ENCODE peak calls at places on chromosomes 12 and 14, in eight cellular contexts. L is BJ; S is tibial artery; G is AG09309; O is CD8-positive, alpha-beta T cell; P is kidney epithelial cell; I is Caco-2; T is AG04450. J is an unnamed sample.

GRCh38 chr14:55780156-55780946 is 200.3 kb downstream of the KTN1 start:
- DNase-seq in S (peak), L (peak), I (no peak), O (no peak), G (peak), P (peak), T (no peak), J (peak)

GRCh38 chr12:52307836-52308806 is 13.1 kb downstream of the KRT83 start:
- DNase-seq in O (peak), S (peak), I (peak), G (no peak), P (no peak), T (no peak), L (no peak), J (peak)

GRCh38 chr12:51383281-51383905 is 7.8 kb downstream of the GALNT6 start:
- DNase-seq in O (no peak), P (no peak), S (no peak), G (no peak), T (no peak), L (no peak), I (no peak), J (no peak)

GRCh38 chr12:22728989-22729388 is 104.0 kb downstream of the ETNK1 start:
- DNase-seq in I (no peak), O (no peak), S (no peak), T (no peak), P (no peak), G (no peak), L (no peak), J (no peak)

GRCh38 chr12:132583311-132583710 is 27.1 kb downstream of the LRCOL1 start:
- DNase-seq in T (no peak), G (no peak), L (no peak), O (no peak), S (no peak), P (no peak), I (no peak), J (no peak)

GRCh38 chr12:124326104-124326503 is 31.2 kb downstream of the RFLNA start:
- DNase-seq in T (no peak), S (no peak), P (no peak), O (no peak), I (no peak), L (no peak), G (no peak), J (no peak)

GRCh38 chr14:57866199-57866755 is 385 bp upstream of the SLC35F4 start:
- DNase-seq in L (no peak), P (no peak), O (no peak), I (no peak), G (no peak), T (no peak), S (no peak), J (no peak)

GRCh38 chr14:96585672-96586013 is 83.5 kb downstream of the PAPOLA start:
- DNase-seq in G (no peak), S (no peak), I (no peak), L (no peak), O (no peak), P (no peak), T (no peak), J (no peak)

GRCh38 chr14:22476005-22476751 is 112.8 kb downstream of the DAD1 start:
- DNase-seq in I (no peak), P (no peak), G (no peak), S (no peak), O (no peak), L (no peak), T (no peak), J (no peak)

GRCh38 chr14:50792058-50792477 is 38.9 kb downstream of the NIN start:
- DNase-seq in L (no peak), I (no peak), O (no peak), T (no peak), P (no peak), S (no peak), G (no peak), J (no peak)

GRCh38 chr12:121181181-121181580 is 28.7 kb upstream of the P2RX4 start:
- DNase-seq in S (no peak), I (no peak), L (no peak), T (no peak), P (no peak), G (no peak), O (no peak), J (peak)

GRCh38 chr12:6548556-6549378 is 7.1 kb downstream of the IFFO1 start:
- DNase-seq in P (no peak), L (no peak), T (no peak), S (no peak), O (no peak), I (peak), G (peak), J (peak)

GRCh38 chr14:60003991-60004390 is 84.0 kb downstream of the LRRC9 start:
- DNase-seq in G (no peak), S (no peak), P (no peak), T (no peak), I (no peak), O (no peak), L (no peak), J (no peak)

GRCh38 chr12:99224237-99224636 is 423.3 kb upstream of the GARIN6 start:
- DNase-seq in P (no peak), G (no peak), T (no peak), L (no peak), O (no peak), I (no peak), S (no peak), J (no peak)

GRCh38 chr12:11973396-11973795 is 97.3 kb upstream of the BCL2L14 start:
- DNase-seq in G (no peak), P (no peak), L (no peak), I (no peak), O (no peak), T (no peak), S (no peak), J (no peak)

GRCh38 chr12:64797156-64797555 is 27.3 kb upstream of the TBC1D30 start:
- DNase-seq in P (no peak), G (no peak), L (no peak), O (no peak), I (no peak), T (no peak), S (no peak), J (no peak)

GRCh38 chr12:17076335-17076734 is 470.4 kb upstream of the LMO3 start:
- DNase-seq in G (no peak), S (no peak), O (no peak), L (no peak), I (no peak), P (no peak), T (no peak), J (no peak)

GRCh38 chr14:103207404-103208072 is 84.3 kb downstream of the TNFAIP2 start:
- DNase-seq in L (no peak), O (no peak), T (no peak), I (no peak), P (no peak), S (no peak), G (no peak), J (peak)

GRCh38 chr12:69115955-69116354 is 123.4 kb upstream of the CPSF6 start:
- DNase-seq in I (no peak), O (no peak), P (no peak), L (no peak), G (no peak), S (no peak), T (no peak), J (no peak)

GRCh38 chr12:115313929-115314328 is 630.0 kb upstream of the TBX3 start:
- DNase-seq in P (peak), S (no peak), L (no peak), G (no peak), I (peak), T (peak), O (no peak), J (peak)

GRCh38 chr14:77965050-77965449 is 165.1 kb downstream of the ADCK1 start:
- DNase-seq in S (no peak), G (no peak), P (no peak), T (no peak), I (no peak), O (no peak), L (no peak), J (no peak)

GRCh38 chr14:77965919-77966435 is 166.1 kb downstream of the ADCK1 start:
- DNase-seq in G (no peak), I (no peak), T (no peak), L (no peak), P (peak), S (no peak), O (no peak), J (peak)

GRCh38 chr14:77962731-77963520 is 163.0 kb downstream of the ADCK1 start:
- DNase-seq in I (no peak), O (no peak), L (no peak), P (no peak), T (no peak), G (no peak), S (no peak), J (peak)

GRCh38 chr14:77967110-77967509 is 167.2 kb downstream of the ADCK1 start:
- DNase-seq in S (no peak), O (no peak), G (no peak), L (no peak), I (no peak), P (no peak), T (no peak), J (no peak)

DNA sequence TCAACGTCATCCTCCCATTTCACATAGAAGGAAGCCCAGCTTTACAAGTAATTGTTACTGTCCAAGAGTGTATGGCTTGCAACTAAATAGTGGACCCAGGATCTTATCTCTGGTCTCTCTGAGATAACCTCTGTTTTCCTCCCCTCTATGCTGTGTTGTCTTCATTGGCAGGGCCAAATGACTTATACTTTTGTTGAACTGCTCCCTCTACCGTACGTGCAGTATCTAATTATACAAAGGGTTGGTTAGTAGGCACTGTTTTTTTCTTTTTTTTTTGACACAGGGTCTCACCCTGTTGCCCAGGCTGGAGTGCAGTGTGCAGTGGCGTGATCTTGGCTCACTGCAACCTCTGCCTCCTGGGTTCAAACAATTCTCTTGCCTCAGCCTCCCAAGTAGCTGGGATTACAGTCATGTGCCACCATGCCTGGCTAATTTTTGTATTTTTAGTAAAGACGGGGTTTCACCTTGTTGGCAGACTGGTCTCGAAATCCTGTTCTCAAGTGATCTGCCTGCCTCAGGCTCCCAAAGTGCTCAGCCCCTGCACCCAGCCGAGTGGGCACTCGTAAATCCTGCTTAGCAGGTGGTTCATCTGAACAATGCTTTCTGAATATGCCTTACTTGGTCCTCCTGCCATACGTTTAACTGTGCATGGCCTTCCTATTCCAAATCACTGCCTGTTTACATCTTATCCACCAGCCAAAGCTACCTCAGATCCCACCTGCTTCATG is 162.1 kb downstream of the ADCK1 start:
- DNase-seq in L (no peak), O (no peak), S (no peak), G (no peak), P (no peak), I (no peak), T (no peak), J (no peak)
- TF ChIP-seq CTCF in L (no peak), O (no peak), S (no peak), G (no peak), P (no peak), I (no peak), T (no peak), J (no peak)

GRCh38 chr14:104584557-104584956 is 5.0 kb downstream of the C14orf180 start:
- DNase-seq in L (no peak), S (no peak), O (no peak), G (no peak), I (no peak), P (no peak), T (no peak), J (no peak)

GRCh38 chr14:104582649-104583048 is 3.1 kb downstream of the C14orf180 start:
- DNase-seq in I (peak), T (no peak), P (no peak), O (no peak), L (no peak), G (no peak), S (peak), J (no peak)

GRCh38 chr14:104582005-104582404 is 2.4 kb downstream of the C14orf180 start:
- DNase-seq in L (no peak), I (no peak), S (peak), O (no peak), G (no peak), P (no peak), T (no peak), J (no peak)

GRCh38 chr14:104581521-104581920 is 2.0 kb downstream of the C14orf180 start:
- DNase-seq in O (no peak), L (no peak), P (no peak), S (no peak), G (no peak), T (no peak), I (no peak), J (no peak)

DNA sequence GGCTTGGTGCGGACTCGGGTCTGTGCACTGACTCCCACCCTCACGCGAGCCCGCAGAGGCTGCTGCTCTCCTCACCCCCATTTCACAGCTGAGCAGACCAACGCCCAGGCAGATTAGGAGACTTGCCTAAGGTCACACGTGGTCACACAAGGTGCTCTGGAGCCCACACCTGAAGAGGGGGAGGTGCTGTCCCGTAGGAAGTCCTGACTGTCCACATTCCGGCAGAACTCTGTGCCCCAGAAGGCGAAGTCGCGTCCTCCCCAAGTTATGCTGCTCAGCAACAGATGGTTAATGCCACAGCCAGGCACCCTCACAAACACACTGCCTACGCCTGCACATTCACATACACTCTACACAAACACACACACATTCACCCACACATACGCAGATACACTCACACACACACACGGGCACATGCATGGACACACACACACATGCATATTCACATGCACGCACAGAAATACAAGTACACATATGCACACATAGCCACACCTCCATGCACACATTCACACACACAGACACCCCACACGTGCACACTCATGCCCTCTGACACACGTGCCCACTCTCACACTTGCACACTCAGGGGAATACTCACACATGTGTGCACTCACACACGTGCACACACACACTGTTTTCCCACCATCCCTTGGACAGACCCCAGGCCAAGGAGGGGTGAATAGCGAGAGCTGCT is 4.0 kb downstream of the C14orf180 start:
- DNase-seq in S (no peak), G (no peak), O (no peak), P (no peak), L (no peak), I (peak), T (no peak), J (no peak)
- H3K4me3 ChIP-seq in S (no peak), G (no peak), O (no peak), P (no peak), L (no peak), I (no peak), T (no peak), J (no peak)

DNA sequence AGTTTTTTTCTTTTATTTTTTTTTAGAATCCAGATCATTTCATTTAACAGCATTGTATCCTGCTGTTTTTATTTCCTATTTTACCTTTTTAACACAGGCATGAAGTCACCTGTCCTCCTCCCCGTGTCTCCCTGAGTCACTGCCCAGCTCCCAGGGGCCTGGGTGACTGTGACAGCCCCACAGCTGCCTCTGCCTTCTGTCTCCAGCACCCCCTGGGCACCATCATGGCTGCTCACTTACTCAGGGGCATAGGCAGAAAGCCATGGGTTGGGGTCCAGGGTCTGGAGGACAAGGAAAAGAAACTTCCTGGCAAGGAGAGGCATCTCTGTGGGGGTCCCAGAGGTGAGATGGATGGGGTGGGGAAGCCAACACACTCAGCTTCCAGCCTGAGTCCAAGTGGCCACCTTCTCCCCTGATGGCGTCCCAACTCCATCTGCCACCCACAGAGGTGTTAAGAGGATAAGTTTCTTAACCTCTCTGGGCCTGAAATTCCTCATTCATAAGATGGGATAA is 25.3 kb downstream of the TMEM63C start:
- DNase-seq in O (no peak), S (no peak), I (no peak), L (no peak), P (no peak), G (no peak), T (no peak), J (no peak)
- TF ChIP-seq CTCF in O (no peak), S (no peak), I (no peak), L (no peak), P (no peak), G (no peak), T (no peak), J (no peak)

DNA sequence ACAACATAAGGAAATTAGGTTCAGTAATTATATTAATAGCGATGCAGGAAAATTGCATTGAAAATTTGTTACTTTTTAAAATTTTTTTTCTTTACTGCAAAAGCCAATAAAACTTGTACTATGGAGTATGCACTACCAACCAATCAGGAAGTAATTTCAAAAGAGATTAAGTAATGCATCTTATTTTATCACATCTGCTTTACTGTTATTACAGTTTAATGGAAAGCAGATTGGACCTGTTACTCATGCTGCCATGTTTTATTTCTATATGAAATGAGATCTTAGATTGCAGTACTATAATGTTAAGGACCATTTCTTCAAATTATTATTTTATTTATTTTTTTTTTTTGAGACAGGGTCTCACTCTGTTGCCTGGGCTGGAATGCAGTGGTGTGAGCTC is 1.7 kb upstream of the STRN3 start:
- DNase-seq in S (no peak), I (no peak), L (no peak), T (no peak), O (no peak), G (no peak), P (no peak), J (no peak)
- H3K4me3 ChIP-seq in S (no peak), I (peak), L (no peak), T (no peak), O (no peak), G (no peak), P (no peak), J (no peak)